ENCODE peak calls at places on chromosome 15, in six cellular contexts. One of them, this sample, is unnamed.
A peak's percentile ranks its signal among the peaks of the same experiment; 100 is the strongest.

GRCh38 chr15:40249477-40250303 is 10.8 kb downstream of the PAK6 start:
- DNase-seq in brain microvascular endothelial cell: no peak
- DNase-seq in suprapubic skin: peak; percentile 54
- DNase-seq in IMR-90: peak; percentile 37
- DNase-seq in mucosa of descending colon: peak; percentile 15
- DNase-seq in RWPE1: no peak
- DNase-seq in this sample: no peak

GRCh38 chr15:62985768-62986167 is 56.8 kb upstream of the TPM1 start:
- DNase-seq in RWPE1: no peak
- DNase-seq in brain microvascular endothelial cell: peak; percentile 56
- DNase-seq in mucosa of descending colon: no peak
- DNase-seq in suprapubic skin: no peak
- DNase-seq in IMR-90: peak; percentile 81
- DNase-seq in this sample: no peak

GRCh38 chr15:35557544-35557943 is 11.6 kb upstream of the DPH6 start:
- DNase-seq in suprapubic skin: no peak
- DNase-seq in mucosa of descending colon: no peak
- DNase-seq in RWPE1: peak; percentile 79
- DNase-seq in brain microvascular endothelial cell: peak; percentile 90
- DNase-seq in IMR-90: peak; percentile 90
- DNase-seq in this sample: no peak

GRCh38 chr15:88467935-88468528 is 524 bp downstream of the MRPS11 start:
- DNase-seq in IMR-90: peak; percentile 14
- DNase-seq in suprapubic skin: no peak
- DNase-seq in RWPE1: no peak
- DNase-seq in mucosa of descending colon: no peak
- DNase-seq in brain microvascular endothelial cell: no peak
- DNase-seq in this sample: no peak

GRCh38 chr15:64911317-64912186 is at the start of gene ANKDD1A:
- DNase-seq in mucosa of descending colon: peak; percentile 68
- DNase-seq in brain microvascular endothelial cell: no peak
- DNase-seq in IMR-90: peak; percentile 27
- DNase-seq in RWPE1: peak; percentile 76
- DNase-seq in suprapubic skin: peak; percentile 79
- DNase-seq in this sample: no peak

GRCh38 chr15:80780416-80781221 is 1.4 kb downstream of the CEMIP start:
- DNase-seq in RWPE1: peak; percentile 75
- DNase-seq in brain microvascular endothelial cell: peak; percentile 28
- DNase-seq in mucosa of descending colon: peak; percentile 79
- DNase-seq in suprapubic skin: peak; percentile 57
- DNase-seq in IMR-90: peak; percentile 62
- DNase-seq in this sample: no peak

GRCh38 chr15:51600114-51600513 is 22.5 kb downstream of the DMXL2 start:
- DNase-seq in mucosa of descending colon: no peak
- DNase-seq in brain microvascular endothelial cell: peak; percentile 20
- DNase-seq in IMR-90: peak; percentile 43
- DNase-seq in RWPE1: peak; percentile 79
- DNase-seq in suprapubic skin: no peak
- DNase-seq in this sample: no peak

GRCh38 chr15:85496146-85496545 is 115.7 kb downstream of the AKAP13 start:
- DNase-seq in mucosa of descending colon: no peak
- DNase-seq in RWPE1: no peak
- DNase-seq in IMR-90: no peak
- DNase-seq in brain microvascular endothelial cell: no peak
- DNase-seq in suprapubic skin: no peak
- DNase-seq in this sample: no peak

GRCh38 chr15:70096215-70096974 is 1.3 kb downstream of the TLE3 start:
- DNase-seq in IMR-90: peak; percentile 56
- DNase-seq in mucosa of descending colon: peak; percentile 77
- DNase-seq in suprapubic skin: peak; percentile 81
- DNase-seq in brain microvascular endothelial cell: peak; percentile 25
- DNase-seq in RWPE1: peak; percentile 66
- DNase-seq in this sample: no peak

GRCh38 chr15:49507261-49507660 is 84.2 kb downstream of the FGF7 start:
- DNase-seq in suprapubic skin: no peak
- DNase-seq in RWPE1: no peak
- DNase-seq in mucosa of descending colon: no peak
- DNase-seq in brain microvascular endothelial cell: no peak
- DNase-seq in IMR-90: peak; percentile 59
- DNase-seq in this sample: no peak

GRCh38 chr15:32683906-32684584 is 33.8 kb upstream of the GREM1 start:
- DNase-seq in mucosa of descending colon: no peak
- DNase-seq in IMR-90: peak; percentile 95
- DNase-seq in RWPE1: peak; percentile 80
- DNase-seq in suprapubic skin: no peak
- DNase-seq in brain microvascular endothelial cell: peak; percentile 87
- DNase-seq in this sample: no peak

GRCh38 chr15:20358066-20358780 is 183.4 kb downstream of the GOLGA6L6 start:
- DNase-seq in IMR-90: no peak
- DNase-seq in RWPE1: no peak
- DNase-seq in suprapubic skin: peak; percentile 67
- DNase-seq in mucosa of descending colon: peak; percentile 32
- DNase-seq in brain microvascular endothelial cell: no peak
- DNase-seq in this sample: no peak

GRCh38 chr15:57537072-57537471 is 54.6 kb upstream of the MYZAP start:
- DNase-seq in suprapubic skin: no peak
- DNase-seq in brain microvascular endothelial cell: peak; percentile 69
- DNase-seq in RWPE1: no peak
- DNase-seq in mucosa of descending colon: no peak
- DNase-seq in IMR-90: peak; percentile 26
- DNase-seq in this sample: no peak

GRCh38 chr15:25089577-25089976 is 134.8 kb downstream of the SNRPN start:
- DNase-seq in suprapubic skin: no peak
- DNase-seq in IMR-90: no peak
- DNase-seq in brain microvascular endothelial cell: no peak
- DNase-seq in mucosa of descending colon: no peak
- DNase-seq in RWPE1: no peak
- DNase-seq in this sample: no peak

GRCh38 chr15:99386429-99386828 is 135.1 kb downstream of the LRRC28 start:
- DNase-seq in mucosa of descending colon: no peak
- DNase-seq in suprapubic skin: no peak
- DNase-seq in IMR-90: no peak
- DNase-seq in brain microvascular endothelial cell: no peak
- DNase-seq in RWPE1: no peak
- DNase-seq in this sample: no peak

GRCh38 chr15:78960308-78960707 is 15.5 kb upstream of the CTSH start:
- DNase-seq in RWPE1: no peak
- DNase-seq in brain microvascular endothelial cell: no peak
- DNase-seq in IMR-90: no peak
- DNase-seq in suprapubic skin: no peak
- DNase-seq in mucosa of descending colon: no peak
- DNase-seq in this sample: no peak

GRCh38 chr15:50881121-50882048 is 27.1 kb upstream of the AP4E1 start:
- DNase-seq in IMR-90: peak; percentile 19
- DNase-seq in brain microvascular endothelial cell: no peak
- DNase-seq in mucosa of descending colon: no peak
- DNase-seq in RWPE1: no peak
- DNase-seq in suprapubic skin: no peak
- DNase-seq in this sample: no peak

GRCh38 chr15:72722071-72722696 is 36.2 kb downstream of the BBS4 start:
- DNase-seq in brain microvascular endothelial cell: peak; percentile 73
- DNase-seq in RWPE1: peak; percentile 52
- DNase-seq in mucosa of descending colon: peak; percentile 70
- DNase-seq in IMR-90: peak; percentile 80
- DNase-seq in suprapubic skin: peak; percentile 69
- DNase-seq in this sample: peak; percentile 42

GRCh38 chr15:49032601-49033145 is 13.6 kb downstream of the SECISBP2L start:
- DNase-seq in RWPE1: no peak
- DNase-seq in IMR-90: no peak
- DNase-seq in suprapubic skin: no peak
- DNase-seq in brain microvascular endothelial cell: no peak
- DNase-seq in mucosa of descending colon: no peak
- DNase-seq in this sample: no peak

GRCh38 chr15:73334086-73334485 is 34.7 kb downstream of the HCN4 start:
- DNase-seq in mucosa of descending colon: no peak
- DNase-seq in brain microvascular endothelial cell: no peak
- DNase-seq in RWPE1: no peak
- DNase-seq in IMR-90: no peak
- DNase-seq in suprapubic skin: peak; percentile 32
- DNase-seq in this sample: no peak

GRCh38 chr15:73697033-73697467 is 12.9 kb downstream of the CD276 start:
- DNase-seq in RWPE1: peak; percentile 93
- DNase-seq in IMR-90: peak; percentile 95
- DNase-seq in suprapubic skin: peak; percentile 88
- DNase-seq in mucosa of descending colon: peak; percentile 74
- DNase-seq in brain microvascular endothelial cell: peak; percentile 80
- DNase-seq in this sample: peak; percentile 38

GRCh38 chr15:49101536-49101935 is 53.9 kb downstream of the COPS2 start:
- DNase-seq in RWPE1: no peak
- DNase-seq in suprapubic skin: no peak
- DNase-seq in brain microvascular endothelial cell: peak; percentile 22
- DNase-seq in IMR-90: peak; percentile 76
- DNase-seq in mucosa of descending colon: no peak
- DNase-seq in this sample: no peak

GRCh38 chr15:100338247-100338646 is 3.5 kb downstream of the ADAMTS17 start:
- DNase-seq in brain microvascular endothelial cell: no peak
- DNase-seq in suprapubic skin: no peak
- DNase-seq in mucosa of descending colon: no peak
- DNase-seq in RWPE1: no peak
- DNase-seq in IMR-90: no peak
- DNase-seq in this sample: no peak

GRCh38 chr15:62849316-62850129 is 193.0 kb upstream of the TPM1 start:
- DNase-seq in suprapubic skin: no peak
- DNase-seq in mucosa of descending colon: no peak
- DNase-seq in brain microvascular endothelial cell: peak; percentile 38
- DNase-seq in IMR-90: no peak
- DNase-seq in RWPE1: no peak
- DNase-seq in this sample: no peak

GRCh38 chr15:99683000-99683670 is 50.1 kb downstream of the LYSMD4 start:
- DNase-seq in suprapubic skin: no peak
- DNase-seq in brain microvascular endothelial cell: no peak
- DNase-seq in IMR-90: peak; percentile 22
- DNase-seq in mucosa of descending colon: no peak
- DNase-seq in RWPE1: no peak
- DNase-seq in this sample: no peak

GRCh38 chr15:50880221-50880620 is 28.3 kb upstream of the AP4E1 start:
- DNase-seq in brain microvascular endothelial cell: no peak
- DNase-seq in IMR-90: no peak
- DNase-seq in mucosa of descending colon: no peak
- DNase-seq in suprapubic skin: no peak
- DNase-seq in RWPE1: no peak
- DNase-seq in this sample: no peak

DNA sequence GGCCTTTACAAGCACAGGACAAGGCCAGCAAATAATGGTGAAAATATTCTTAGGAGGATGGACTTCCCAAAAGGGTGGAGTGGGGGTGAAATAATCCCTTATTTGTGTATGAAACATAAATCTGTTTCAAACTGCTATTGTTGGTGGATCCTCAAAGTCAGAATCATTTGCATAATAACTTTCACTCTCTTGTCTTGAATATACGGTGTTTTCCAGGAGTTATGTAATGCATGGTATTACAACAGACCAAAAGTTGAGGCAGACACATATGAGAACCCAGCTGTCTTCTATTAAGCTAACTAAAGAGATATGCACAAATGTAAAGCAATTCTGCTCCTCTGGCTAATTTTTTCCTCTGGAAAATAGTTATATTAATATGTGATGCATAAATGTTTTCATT is 57.7 kb downstream of the PRTG start:
- DNase-seq in RWPE1: no peak
- DNase-seq in suprapubic skin: no peak
- DNase-seq in IMR-90: peak; percentile 35
- DNase-seq in brain microvascular endothelial cell: no peak
- DNase-seq in mucosa of descending colon: no peak
- DNase-seq in this sample: no peak
- TF ChIP-seq CTCF in RWPE1: no peak
- TF ChIP-seq CTCF in suprapubic skin: no peak
- TF ChIP-seq CTCF in IMR-90: no peak
- TF ChIP-seq CTCF in brain microvascular endothelial cell: no peak
- TF ChIP-seq CTCF in mucosa of descending colon: no peak
- TF ChIP-seq CTCF in this sample: no peak

GRCh38 chr15:59360305-59360704 is 12.4 kb downstream of the MYO1E start:
- DNase-seq in RWPE1: no peak
- DNase-seq in IMR-90: no peak
- DNase-seq in suprapubic skin: no peak
- DNase-seq in brain microvascular endothelial cell: no peak
- DNase-seq in mucosa of descending colon: no peak
- DNase-seq in this sample: no peak
- TF ChIP-seq CTCF in RWPE1: no peak
- TF ChIP-seq CTCF in IMR-90: peak; percentile 21
- TF ChIP-seq CTCF in suprapubic skin: peak; percentile 10
- TF ChIP-seq CTCF in brain microvascular endothelial cell: peak; percentile 63
- TF ChIP-seq CTCF in mucosa of descending colon: no peak
- TF ChIP-seq CTCF in this sample: no peak

GRCh38 chr15:42123546-42123945 is 29.2 kb upstream of the PLA2G4D start:
- DNase-seq in RWPE1: no peak
- DNase-seq in suprapubic skin: no peak
- DNase-seq in mucosa of descending colon: no peak
- DNase-seq in brain microvascular endothelial cell: no peak
- DNase-seq in IMR-90: no peak
- DNase-seq in this sample: no peak

GRCh38 chr15:42121667-42122066 is 27.3 kb upstream of the PLA2G4D start:
- DNase-seq in IMR-90: no peak
- DNase-seq in mucosa of descending colon: no peak
- DNase-seq in suprapubic skin: no peak
- DNase-seq in brain microvascular endothelial cell: no peak
- DNase-seq in RWPE1: no peak
- DNase-seq in this sample: no peak

GRCh38 chr15:42118650-42119531 is 24.5 kb upstream of the PLA2G4D start:
- DNase-seq in brain microvascular endothelial cell: no peak
- DNase-seq in IMR-90: no peak
- DNase-seq in mucosa of descending colon: peak; percentile 56
- DNase-seq in RWPE1: no peak
- DNase-seq in suprapubic skin: no peak
- DNase-seq in this sample: no peak

GRCh38 chr15:42121021-42121420 is 26.7 kb upstream of the PLA2G4D start:
- DNase-seq in IMR-90: no peak
- DNase-seq in RWPE1: no peak
- DNase-seq in brain microvascular endothelial cell: no peak
- DNase-seq in mucosa of descending colon: no peak
- DNase-seq in suprapubic skin: no peak
- DNase-seq in this sample: no peak

GRCh38 chr15:42120285-42120684 is 25.9 kb upstream of the PLA2G4D start:
- DNase-seq in suprapubic skin: no peak
- DNase-seq in RWPE1: no peak
- DNase-seq in IMR-90: no peak
- DNase-seq in mucosa of descending colon: no peak
- DNase-seq in brain microvascular endothelial cell: no peak
- DNase-seq in this sample: no peak
- TF ChIP-seq CTCF in suprapubic skin: no peak
- TF ChIP-seq CTCF in RWPE1: no peak
- TF ChIP-seq CTCF in IMR-90: no peak
- TF ChIP-seq CTCF in mucosa of descending colon: no peak
- TF ChIP-seq CTCF in brain microvascular endothelial cell: no peak
- TF ChIP-seq CTCF in this sample: no peak

GRCh38 chr15:61157933-61158332 is 71.2 kb downstream of the RORA start:
- DNase-seq in RWPE1: no peak
- DNase-seq in suprapubic skin: peak; percentile 87
- DNase-seq in mucosa of descending colon: no peak
- DNase-seq in IMR-90: no peak
- DNase-seq in brain microvascular endothelial cell: no peak
- DNase-seq in this sample: no peak

GRCh38 chr15:61159901-61160300 is 69.2 kb downstream of the RORA start:
- DNase-seq in IMR-90: no peak
- DNase-seq in mucosa of descending colon: no peak
- DNase-seq in brain microvascular endothelial cell: no peak
- DNase-seq in suprapubic skin: no peak
- DNase-seq in RWPE1: no peak
- DNase-seq in this sample: no peak

GRCh38 chr15:61151791-61152190 is 77.3 kb downstream of the RORA start:
- DNase-seq in IMR-90: no peak
- DNase-seq in suprapubic skin: no peak
- DNase-seq in RWPE1: no peak
- DNase-seq in brain microvascular endothelial cell: no peak
- DNase-seq in mucosa of descending colon: no peak
- DNase-seq in this sample: no peak

GRCh38 chr15:61155741-61156700 is 73.1 kb downstream of the RORA start:
- DNase-seq in suprapubic skin: peak; percentile 76
- DNase-seq in RWPE1: peak; percentile 17
- DNase-seq in mucosa of descending colon: no peak
- DNase-seq in IMR-90: no peak
- DNase-seq in brain microvascular endothelial cell: peak; percentile 57
- DNase-seq in this sample: no peak
- TF ChIP-seq CTCF in suprapubic skin: no peak
- TF ChIP-seq CTCF in RWPE1: no peak
- TF ChIP-seq CTCF in mucosa of descending colon: no peak
- TF ChIP-seq CTCF in IMR-90: no peak
- TF ChIP-seq CTCF in brain microvascular endothelial cell: peak; percentile 24
- TF ChIP-seq CTCF in this sample: no peak